ENCODE peak calls at places on chromosomes 5 and 9, in five cellular contexts. F, L, B, Y and O are unnamed samples.

GRCh38 chr5:64096771-64097170 is 68.9 kb upstream of the RNF180 start:
- DNase-seq in L (no peak), B (no peak), Y (no peak), F (no peak), O (no peak)

GRCh38 chr5:530556-530955 is 6.3 kb upstream of the SLC9A3 start:
- DNase-seq in F (no peak), L (no peak), B (no peak), Y (peak; percentile 13), O (no peak)

GRCh38 chr9:87862536-87863268 is 20.0 kb upstream of the SPATA31E1 start:
- DNase-seq in F (peak; percentile 73), B (no peak), Y (no peak), L (peak; percentile 62), O (peak; percentile 85)

GRCh38 chr5:156149203-156149602 is 177.8 kb upstream of the SGCD start:
- DNase-seq in L (no peak), F (peak; percentile 12), B (no peak), Y (no peak), O (no peak)

GRCh38 chr5:17248999-17249634 is 31.7 kb downstream of the BASP1 start:
- DNase-seq in Y (no peak), L (peak; percentile 99), B (no peak), F (peak; percentile 94), O (peak; percentile 95)

GRCh38 chr5:65926893-65927292 is 518 bp downstream of the ERBIN start:
- DNase-seq in L (peak; percentile 30), Y (no peak), B (no peak), F (no peak), O (peak; percentile 22)

GRCh38 chr9:4982720-4983482 is 2.2 kb upstream of the JAK2 start:
- DNase-seq in B (no peak), Y (no peak), F (no peak), L (no peak), O (no peak)

GRCh38 chr5:56278267-56278826 is 45.2 kb upstream of the ANKRD55 start:
- DNase-seq in F (no peak), L (peak; percentile 76), B (no peak), Y (no peak), O (no peak)

GRCh38 chr5:2633992-2634391 is 117.5 kb downstream of the IRX2 start:
- DNase-seq in Y (no peak), L (no peak), F (no peak), B (no peak), O (no peak)

GRCh38 chr5:91875133-91875779 is 492.1 kb upstream of the ARRDC3 start:
- DNase-seq in Y (no peak), B (no peak), F (peak; percentile 48), L (peak; percentile 72), O (no peak)

GRCh38 chr5:82396871-82397514 is 118.8 kb upstream of the RPS23 start:
- DNase-seq in L (peak; percentile 99), Y (peak; percentile 62), B (peak; percentile 31), F (peak; percentile 86), O (peak; percentile 99)

GRCh38 chr5:179852993-179853547 is 5.5 kb downstream of the MRNIP start:
- DNase-seq in Y (no peak), B (no peak), L (no peak), F (no peak), O (no peak)

GRCh38 chr9:70111042-70111602 is 67.5 kb downstream of the MAMDC2 start:
- DNase-seq in Y (peak; percentile 78), L (peak; percentile 78), B (peak; percentile 87), F (peak; percentile 66), O (peak; percentile 88)

GRCh38 chr9:133864011-133864410 is 125.9 kb upstream of the SARDH start:
- DNase-seq in B (no peak), Y (no peak), F (no peak), L (peak; percentile 28), O (no peak)

GRCh38 chr5:178983728-178984127 is 11.4 kb downstream of the GRM6 start:
- DNase-seq in B (no peak), Y (no peak), F (no peak), L (no peak), O (no peak)

GRCh38 chr9:31089822-31090221 is 1294.6 kb upstream of the ACO1 start:
- DNase-seq in F (no peak), B (no peak), Y (no peak), L (peak; percentile 39), O (peak; percentile 18)

GRCh38 chr5:15785636-15786035 is 285.7 kb downstream of the FBXL7 start:
- DNase-seq in F (no peak), L (no peak), Y (no peak), B (no peak), O (no peak)

GRCh38 chr5:2674456-2674855 is 77.0 kb downstream of the IRX2 start:
- DNase-seq in L (no peak), B (no peak), F (no peak), Y (no peak), O (no peak)

GRCh38 chr5:61167382-61167781 is 5.1 kb upstream of the SMIM15 start:
- DNase-seq in B (no peak), Y (no peak), L (peak; percentile 69), F (peak; percentile 51), O (peak; percentile 69)

GRCh38 chr9:88198346-88198807 is 60.1 kb upstream of the SPATA31C2 start:
- DNase-seq in B (no peak), L (peak; percentile 44), F (peak; percentile 46), Y (no peak), O (peak; percentile 28)

GRCh38 chr9:114348906-114349482 is 19.3 kb downstream of the ORM2 start:
- DNase-seq in B (peak; percentile 71), F (peak; percentile 90), L (peak; percentile 97), Y (peak; percentile 43), O (peak; percentile 98)

GRCh38 chr9:15244001-15244441 is 63.0 kb downstream of the TTC39B start:
- DNase-seq in Y (no peak), L (peak; percentile 67), B (no peak), F (no peak), O (peak; percentile 56)

GRCh38 chr9:95171001-95171400 is 146.5 kb downstream of the FANCC start:
- DNase-seq in L (peak; percentile 55), Y (no peak), B (no peak), F (no peak), O (peak; percentile 72)

GRCh38 chr9:135474915-135475314 is 4.7 kb upstream of the PPP1R26 start:
- DNase-seq in L (peak; percentile 4), F (peak; percentile 60), B (no peak), Y (no peak), O (no peak)

GRCh38 chr9:8826281-8826680 is 1026.7 kb upstream of the DMAC1 start:
- DNase-seq in Y (no peak), F (no peak), B (no peak), L (no peak), O (no peak)

DNA sequence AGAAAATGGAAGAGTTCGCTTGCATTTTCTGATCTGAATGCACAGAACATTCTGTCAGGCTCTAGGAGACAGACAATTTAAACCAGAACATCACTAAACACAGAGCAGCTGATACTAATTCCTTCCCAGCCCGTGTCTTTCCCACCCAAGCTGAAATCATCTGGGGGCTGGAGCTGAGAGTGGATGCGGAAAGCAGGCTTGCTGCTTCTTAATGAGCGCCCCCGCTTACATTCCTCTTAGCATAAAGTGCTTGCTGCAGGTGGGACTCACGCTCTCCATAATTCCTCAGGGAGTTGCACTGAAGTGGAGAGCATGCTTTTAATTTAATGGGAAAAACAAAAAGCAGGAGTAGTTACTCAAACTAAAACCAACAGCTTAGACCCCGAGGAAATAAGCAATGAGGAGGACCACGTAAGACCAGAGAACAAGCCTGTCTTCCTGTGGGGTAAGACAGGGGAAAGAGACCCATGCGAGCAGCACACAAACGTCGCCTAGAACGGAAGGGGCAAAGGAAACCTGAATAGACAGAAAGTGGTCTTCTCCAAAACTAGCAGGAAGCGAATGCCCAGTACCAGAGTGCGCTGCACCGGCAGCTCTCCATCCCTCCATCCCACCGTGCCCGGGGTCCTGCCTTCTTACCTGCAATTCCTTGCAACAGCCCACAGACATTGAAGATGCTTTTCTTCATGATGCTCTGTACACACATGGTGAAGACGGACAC is 139.3 kb downstream of the LHFPL2 start:
- DNase-seq in B (no peak), L (no peak), Y (no peak), F (no peak), O (no peak)
- H3K4me3 ChIP-seq in B (no peak overlapping the region), L (peak overlapping the region; percentile 54), Y (peak overlapping the region; percentile 36), F (no peak overlapping the region), O (peak overlapping the region; percentile 66)

GRCh38 chr9:137080260-137081122 is 3.2 kb downstream of the UAP1L1 start:
- DNase-seq in F (no peak), L (no peak), Y (no peak), B (no peak), O (no peak)
- TF ChIP-seq CTCF in F (no peak), L (no peak), Y (no peak), B (no peak), O (no peak)

DNA sequence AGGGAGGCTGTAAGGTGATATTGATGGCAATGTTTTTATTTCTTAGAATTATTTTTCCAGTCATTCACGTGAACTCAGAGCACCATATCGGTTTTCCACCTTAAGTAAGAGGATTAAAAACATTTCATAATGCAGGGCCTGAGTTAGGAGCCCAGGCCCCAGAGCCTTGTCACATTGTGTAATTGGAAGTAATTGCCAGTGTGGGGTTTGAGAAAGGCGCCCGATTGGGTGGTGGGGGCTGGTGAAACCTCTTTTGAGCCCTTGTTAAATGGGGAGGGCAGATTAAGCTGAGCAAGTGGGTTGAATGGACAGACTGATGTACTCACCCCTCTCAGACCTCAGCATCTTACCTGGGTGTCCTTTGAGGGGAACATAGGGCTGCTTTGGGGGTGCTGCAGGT is 116.7 kb upstream of the PITX1 start:
- DNase-seq in Y (no peak), L (no peak), B (no peak), F (no peak), O (no peak)
- H3K4me3 ChIP-seq in Y (no peak overlapping the region), L (no peak overlapping the region), B (no peak overlapping the region), F (no peak overlapping the region), O (no peak overlapping the region)

GRCh38 chr9:36865731-36866635 is 168.1 kb downstream of the PAX5 start:
- DNase-seq in B (no peak), Y (no peak), L (no peak), F (no peak), O (no peak)

GRCh38 chr9:36858805-36859375 is 175.2 kb downstream of the PAX5 start:
- DNase-seq in F (no peak), Y (no peak), L (no peak), B (no peak), O (no peak)

GRCh38 chr9:36861528-36862205 is 172.4 kb downstream of the PAX5 start:
- DNase-seq in L (no peak), B (no peak), Y (no peak), F (no peak), O (no peak)

GRCh38 chr9:36864491-36865410 is 169.3 kb downstream of the PAX5 start:
- DNase-seq in F (no peak), B (no peak), L (no peak), Y (no peak), O (no peak)

DNA sequence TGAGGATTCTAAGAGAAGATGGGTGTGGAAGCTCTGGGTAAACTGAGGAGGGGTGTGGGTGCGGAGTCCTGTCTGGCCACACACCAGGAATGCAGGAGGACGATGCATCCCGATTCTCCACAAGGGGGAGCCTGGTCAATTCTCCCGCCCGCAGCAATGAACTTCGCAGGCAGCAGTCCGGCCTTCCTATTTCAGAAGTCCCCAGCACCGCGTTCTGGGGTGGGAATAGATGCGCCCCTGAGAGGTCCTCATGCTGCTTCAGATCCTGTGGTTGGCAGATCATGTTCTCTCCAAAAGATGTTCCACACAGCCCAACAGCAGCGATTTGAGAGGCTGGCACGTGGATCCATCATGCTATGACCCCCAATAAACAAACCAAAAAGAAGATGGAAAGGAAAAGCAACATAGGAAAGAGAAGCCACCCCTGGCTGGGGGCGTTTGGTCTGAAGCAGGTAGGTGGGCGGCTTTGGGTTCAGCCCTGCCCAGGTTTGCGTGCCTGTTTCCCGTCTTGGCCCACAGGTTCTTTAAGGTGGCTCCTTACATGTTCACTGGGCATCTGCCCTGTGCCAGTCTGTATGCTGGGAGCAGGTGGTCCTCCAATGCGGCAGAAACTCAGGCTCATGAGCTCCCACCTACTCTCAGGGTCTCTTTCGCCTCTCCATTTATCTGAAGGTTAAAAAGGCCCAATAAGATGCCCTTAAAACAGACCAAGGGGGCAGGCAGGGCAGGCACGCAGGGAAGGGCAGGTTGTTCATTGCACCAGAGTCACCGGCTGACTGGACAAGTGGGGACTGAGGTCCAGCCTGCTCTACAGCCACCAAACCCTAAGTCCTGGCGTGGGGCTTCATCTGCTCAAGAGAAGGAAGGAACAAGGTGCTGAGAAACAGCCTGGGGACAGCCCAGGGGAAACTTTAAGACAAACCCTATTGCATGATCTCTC is 171.6 kb downstream of the PAX5 start:
- DNase-seq in Y (peak; percentile 60), L (peak; percentile 36), B (no peak), F (peak; percentile 55), O (peak; percentile 54)
- TF ChIP-seq CTCF in Y (peak; percentile 65), L (peak; percentile 65), B (no peak), F (peak; percentile 66), O (peak; percentile 82)